ENCODE peak calls at places on chromosomes 4 and X, in four cellular contexts. One of them, this sample, is unnamed.

GRCh38 chr4:1200425-1201035 is 28.1 kb upstream of the SPON2 start:
- DNase-seq in HCT116: no peak
- DNase-seq in HepG2: no peak
- DNase-seq in GM12878: no peak
- DNase-seq in this sample: no peak

GRCh38 chr4:184380707-184381106 is 93.6 kb downstream of the IRF2 start:
- DNase-seq in HCT116: no peak
- DNase-seq in HepG2: no peak
- DNase-seq in GM12878: no peak
- DNase-seq in this sample: no peak

GRCh38 chrX:129091097-129091496 is 432.2 kb downstream of the SMARCA1 start:
- DNase-seq in HCT116: no peak
- DNase-seq in HepG2: no peak
- DNase-seq in GM12878: no peak
- DNase-seq in this sample: no peak

GRCh38 chrX:140123446-140123845 is 158.1 kb upstream of the CXorf66 start:
- DNase-seq in HCT116: no peak
- DNase-seq in HepG2: no peak
- DNase-seq in GM12878: no peak
- DNase-seq in this sample: peak

GRCh38 chr4:73066928-73067327 is 2.6 kb downstream of the COX18 start:
- DNase-seq in HCT116: no peak
- DNase-seq in HepG2: no peak
- DNase-seq in GM12878: no peak
- DNase-seq in this sample: no peak

GRCh38 chr4:163701915-163702314 is 207.4 kb downstream of the TMA16 start:
- DNase-seq in HCT116: no peak
- DNase-seq in HepG2: no peak
- DNase-seq in GM12878: peak
- DNase-seq in this sample: no peak

GRCh38 chr4:122777846-122778501 is 45.5 kb downstream of the BBS12 start:
- DNase-seq in HCT116: no peak
- DNase-seq in HepG2: no peak
- DNase-seq in GM12878: no peak
- DNase-seq in this sample: no peak

GRCh38 chr4:52588771-52589591 is 70.1 kb downstream of the USP46 start:
- DNase-seq in HCT116: no peak
- DNase-seq in HepG2: no peak
- DNase-seq in GM12878: no peak
- DNase-seq in this sample: no peak

GRCh38 chr4:112058433-112058832 is 86.8 kb upstream of the FAM241A start:
- DNase-seq in HCT116: no peak
- DNase-seq in HepG2: no peak
- DNase-seq in GM12878: no peak
- DNase-seq in this sample: no peak

GRCh38 chr4:23717528-23718248 is 172.2 kb downstream of the PPARGC1A start:
- DNase-seq in HCT116: no peak
- DNase-seq in HepG2: peak
- DNase-seq in GM12878: no peak
- DNase-seq in this sample: peak

GRCh38 chr4:77818667-77819408 is at the start of gene CNOT6L:
- DNase-seq in HCT116: peak
- DNase-seq in HepG2: no peak
- DNase-seq in GM12878: no peak
- DNase-seq in this sample: peak

GRCh38 chr4:147498031-147498700 is 17.3 kb downstream of the EDNRA start:
- DNase-seq in HCT116: no peak
- DNase-seq in HepG2: no peak
- DNase-seq in GM12878: no peak
- DNase-seq in this sample: no peak

GRCh38 chr4:107640157-107640556 is 79.9 kb downstream of the PAPSS1 start:
- DNase-seq in HCT116: no peak
- DNase-seq in HepG2: no peak
- DNase-seq in GM12878: no peak
- DNase-seq in this sample: no peak

GRCh38 chrX:38664285-38664684 is 102.9 kb downstream of the TSPAN7 start:
- DNase-seq in HCT116: peak
- DNase-seq in HepG2: peak
- DNase-seq in GM12878: no peak
- DNase-seq in this sample: peak

GRCh38 chr4:41213563-41214157 is 682 bp downstream of the APBB2 start:
- DNase-seq in HCT116: no peak
- DNase-seq in HepG2: no peak
- DNase-seq in GM12878: no peak
- DNase-seq in this sample: peak

GRCh38 chr4:140076307-140076706 is 77.7 kb downstream of the MAML3 start:
- DNase-seq in HCT116: no peak
- DNase-seq in HepG2: no peak
- DNase-seq in GM12878: no peak
- DNase-seq in this sample: no peak

GRCh38 chr4:113921089-113921842 is 58.2 kb downstream of the ARSJ start:
- DNase-seq in HCT116: no peak
- DNase-seq in HepG2: no peak
- DNase-seq in GM12878: no peak
- DNase-seq in this sample: no peak

GRCh38 chrX:10350991-10351390 is 194.2 kb downstream of the CLCN4 start:
- DNase-seq in HCT116: no peak
- DNase-seq in HepG2: no peak
- DNase-seq in GM12878: no peak
- DNase-seq in this sample: no peak

GRCh38 chr4:30402276-30402675 is 317.9 kb upstream of the PCDH7 start:
- DNase-seq in HCT116: no peak
- DNase-seq in HepG2: no peak
- DNase-seq in GM12878: no peak
- DNase-seq in this sample: no peak

GRCh38 chr4:168711197-168712120 is 214.6 kb downstream of the PALLD start:
- DNase-seq in HCT116: no peak
- DNase-seq in HepG2: no peak
- DNase-seq in GM12878: no peak
- DNase-seq in this sample: no peak

DNA sequence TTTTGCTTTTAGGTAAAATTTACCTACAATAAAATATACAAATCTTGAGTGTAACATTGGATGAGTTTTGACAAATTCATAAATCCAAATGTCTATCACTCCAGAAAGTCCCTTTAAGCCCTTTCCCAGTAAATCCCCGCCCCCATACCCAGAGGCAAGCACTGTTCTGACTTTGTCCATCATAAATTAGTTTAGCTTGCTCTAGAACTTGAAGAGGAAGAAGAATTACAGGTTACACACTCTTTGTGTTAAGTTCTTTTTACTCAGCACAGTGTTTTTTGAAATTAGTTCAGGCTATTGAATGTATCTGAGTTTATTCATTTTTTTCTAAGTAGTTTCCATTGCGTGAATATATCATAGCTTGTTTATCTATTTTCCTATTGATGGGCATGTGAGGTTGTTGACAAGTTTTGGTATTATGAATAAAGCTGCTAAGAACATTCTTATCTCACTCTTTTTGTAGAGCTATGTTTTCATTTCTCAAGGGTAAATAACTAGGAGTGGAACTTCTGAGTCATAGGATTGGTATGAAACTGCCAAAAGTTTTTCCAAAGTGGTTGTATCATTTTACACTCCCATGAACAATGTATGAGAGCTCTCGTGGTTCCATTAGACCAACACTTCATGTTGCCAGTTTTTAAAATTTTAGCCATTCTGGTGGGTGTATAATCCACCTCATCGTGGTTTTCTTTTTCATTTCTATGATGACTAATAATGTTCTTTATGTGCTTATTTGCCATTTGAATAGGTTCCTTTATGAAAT is 22.4 kb upstream of the HPSE start:
- DNase-seq in HCT116: peak
- DNase-seq in HepG2: peak
- DNase-seq in GM12878: no peak
- DNase-seq in this sample: no peak
- TF ChIP-seq JUND in HCT116: peak
- TF ChIP-seq JUND in HepG2: peak
- TF ChIP-seq JUND in GM12878: no peak
- TF ChIP-seq JUND in this sample: peak

GRCh38 chr4:99510721-99511120 is at the start of gene C4orf17:
- DNase-seq in HCT116: no peak
- DNase-seq in HepG2: no peak
- DNase-seq in GM12878: no peak
- DNase-seq in this sample: no peak
- TF ChIP-seq JUND in HCT116: no peak
- TF ChIP-seq JUND in HepG2: no peak
- TF ChIP-seq JUND in GM12878: no peak
- TF ChIP-seq JUND in this sample: no peak

DNA sequence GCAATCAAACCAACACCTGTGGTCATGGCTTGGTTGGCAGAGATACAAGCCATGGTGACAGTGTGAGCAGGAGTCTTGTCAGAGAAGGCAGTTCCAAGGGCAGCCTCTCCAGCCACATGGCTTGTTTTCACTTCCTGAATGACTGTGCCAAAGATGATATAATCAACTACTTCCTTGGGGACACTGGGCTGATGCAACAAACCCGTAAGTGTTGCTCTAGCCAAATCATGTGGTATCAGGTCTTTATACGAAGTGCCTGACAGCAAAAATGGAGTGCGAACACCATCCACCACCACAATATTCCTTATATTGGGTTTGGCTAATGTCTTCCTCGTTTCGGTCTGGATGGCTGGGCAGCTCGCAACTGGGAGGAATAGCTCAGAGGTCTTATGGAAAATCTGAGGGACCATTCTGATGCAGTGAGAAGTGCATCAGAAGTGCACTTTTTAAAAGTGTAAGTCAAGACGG is 922.0 kb downstream of the NLGN4X start:
- DNase-seq in HCT116: no peak
- DNase-seq in HepG2: no peak
- DNase-seq in GM12878: no peak
- DNase-seq in this sample: no peak
- TF ChIP-seq JUND in HCT116: no peak
- TF ChIP-seq JUND in HepG2: no peak
- TF ChIP-seq JUND in GM12878: no peak
- TF ChIP-seq JUND in this sample: no peak

GRCh38 chr4:28886934-28887333 is 1833.2 kb upstream of the PCDH7 start:
- DNase-seq in HCT116: no peak
- DNase-seq in HepG2: no peak
- DNase-seq in GM12878: no peak
- DNase-seq in this sample: no peak
- TF ChIP-seq JUND in HCT116: no peak
- TF ChIP-seq JUND in HepG2: no peak
- TF ChIP-seq JUND in GM12878: no peak
- TF ChIP-seq JUND in this sample: no peak

GRCh38 chr4:69860007-69860406 is at the start of gene SULT1E1:
- DNase-seq in HCT116: no peak
- DNase-seq in HepG2: no peak
- DNase-seq in GM12878: no peak
- DNase-seq in this sample: no peak
- TF ChIP-seq JUND in HCT116: no peak
- TF ChIP-seq JUND in HepG2: no peak
- TF ChIP-seq JUND in GM12878: no peak
- TF ChIP-seq JUND in this sample: no peak

DNA sequence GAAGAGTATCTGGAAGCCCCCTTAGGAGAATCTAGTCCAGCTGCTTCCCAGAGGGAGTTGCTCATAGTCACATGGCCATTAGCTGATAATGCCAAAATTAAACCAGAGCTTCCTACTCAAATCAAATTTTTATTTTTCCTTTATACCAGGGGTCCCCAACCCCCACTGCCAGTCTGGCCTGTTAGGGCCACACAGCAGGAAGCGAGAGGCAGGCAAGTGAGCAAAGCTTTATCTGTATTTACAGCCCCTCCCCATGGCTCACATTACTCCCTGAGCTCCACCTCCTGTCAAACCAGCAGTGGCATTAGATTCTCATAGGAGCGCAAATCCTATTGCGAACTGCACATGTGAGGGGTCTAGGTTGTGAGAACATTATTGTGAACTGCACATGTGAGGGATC is 19.2 kb upstream of the TNIP3 start:
- DNase-seq in HCT116: no peak
- DNase-seq in HepG2: no peak
- DNase-seq in GM12878: no peak
- DNase-seq in this sample: no peak
- TF ChIP-seq JUND in HCT116: no peak
- TF ChIP-seq JUND in HepG2: no peak
- TF ChIP-seq JUND in GM12878: no peak
- TF ChIP-seq JUND in this sample: no peak

This sample was measured in T47D.